ENCODE peak calls at places on chromosomes 1 and 21, in six cellular contexts. S, T, J, E, H and M are unnamed samples.

GRCh38 chr1:40861227-40862003 is 748 bp downstream of the CITED4 start:
- DNase-seq in J (no peak), E (peak), T (peak), H (no peak), S (peak), M (no peak)

GRCh38 chr1:30109853-30110252 is 613.5 kb downstream of the MATN1 start:
- DNase-seq in J (peak), T (no peak), S (no peak), E (no peak), H (no peak), M (peak)

GRCh38 chr1:164602142-164602429 is 43.1 kb downstream of the PBX1 start:
- DNase-seq in T (peak), E (peak), S (no peak), J (no peak), H (no peak), M (no peak)

GRCh38 chr1:171251042-171251740 is 2.9 kb downstream of the FMO1 start:
- DNase-seq in J (no peak), H (no peak), S (no peak), E (peak), T (peak), M (peak)

GRCh38 chr21:27033467-27033866 is 66.6 kb upstream of the ADAMTS5 start:
- DNase-seq in E (no peak), J (no peak), T (no peak), S (no peak), H (no peak), M (no peak)

GRCh38 chr1:117615474-117615873 is 9.6 kb downstream of the TENT5C start:
- DNase-seq in H (no peak), E (peak), S (no peak), J (no peak), T (no peak), M (no peak)

GRCh38 chr1:239619190-239619589 is 232.8 kb downstream of the CHRM3 start:
- DNase-seq in T (no peak), H (no peak), J (no peak), E (no peak), S (no peak), M (no peak)

GRCh38 chr1:211099393-211099792 is 34.6 kb downstream of the KCNH1 start:
- DNase-seq in S (no peak), H (no peak), T (no peak), E (no peak), J (no peak), M (no peak)

GRCh38 chr1:2311184-2312032 is 79.9 kb downstream of the MORN1 start:
- DNase-seq in E (peak), T (no peak), S (peak), H (no peak), J (no peak), M (peak)

GRCh38 chr1:232508161-232508661 is 121.7 kb downstream of the SIPA1L2 start:
- DNase-seq in E (peak), H (peak), S (no peak), J (no peak), T (no peak), M (no peak)

GRCh38 chr21:15781986-15782385 is 52.2 kb downstream of the USP25 start:
- DNase-seq in H (no peak), E (no peak), S (no peak), T (no peak), J (no peak), M (no peak)

GRCh38 chr21:23664193-23664694 is 1943.0 kb downstream of the MRPL39 start:
- DNase-seq in E (no peak), S (no peak), J (no peak), H (no peak), T (no peak), M (no peak)

GRCh38 chr1:67937651-67938050 is 104.4 kb upstream of the GNG12 start:
- DNase-seq in T (no peak), J (no peak), H (no peak), E (no peak), S (no peak), M (no peak)

GRCh38 chr1:211359876-211360275 is 33.2 kb downstream of the TRAF5 start:
- DNase-seq in J (no peak), E (no peak), H (no peak), S (no peak), T (no peak), M (no peak)

GRCh38 chr1:156813750-156814570 is 2.7 kb downstream of the SH2D2A start:
- DNase-seq in S (peak), E (peak), T (peak), H (peak), J (no peak), M (no peak)

GRCh38 chr1:229028987-229029550 is 241.8 kb upstream of the RAB4A start:
- DNase-seq in T (no peak), E (no peak), H (no peak), J (no peak), S (no peak), M (no peak)

GRCh38 chr1:51329443-51330325 is 678 bp downstream of the TTC39A start:
- DNase-seq in T (peak), H (no peak), E (peak), S (peak), J (no peak), M (no peak)

GRCh38 chr1:227273557-227273956 is 44.7 kb downstream of the CDC42BPA start:
- DNase-seq in E (no peak), H (no peak), S (no peak), J (no peak), T (peak), M (peak)

GRCh38 chr1:227786673-227787512 is 28.6 kb upstream of the PRSS38 start:
- DNase-seq in T (no peak), H (no peak), E (no peak), S (no peak), J (no peak), M (no peak)

GRCh38 chr1:206477581-206478380 is 7.5 kb downstream of the IKBKE start:
- DNase-seq in T (no peak), H (no peak), J (no peak), S (no peak), E (peak), M (no peak)

GRCh38 chr1:30412241-30413110 is 310.9 kb downstream of the MATN1 start:
- DNase-seq in E (no peak), T (no peak), S (no peak), H (no peak), J (no peak), M (no peak)

GRCh38 chr1:37767488-37767887 is 2.6 kb upstream of the EPHA10 start:
- DNase-seq in E (no peak), J (no peak), H (no peak), S (no peak), T (no peak), M (no peak)

GRCh38 chr1:68384321-68384813 is 65.4 kb downstream of the RPE65 start:
- DNase-seq in J (peak), H (no peak), E (no peak), S (no peak), T (no peak), M (peak)

GRCh38 chr1:7526867-7527732 is 244.0 kb upstream of the VAMP3 start:
- DNase-seq in E (no peak), H (no peak), T (no peak), J (no peak), S (no peak), M (no peak)

GRCh38 chr1:240539700-240540414 is 72.1 kb downstream of the GREM2 start:
- DNase-seq in H (no peak), T (no peak), J (no peak), S (no peak), E (no peak), M (no peak)

GRCh38 chr1:10692401-10693021 is 103.9 kb downstream of the CASZ1 start:
- DNase-seq in E (no peak), T (peak), S (no peak), J (no peak), H (no peak), M (no peak)

GRCh38 chr1:209065350-209065749 is 518.2 kb upstream of the CAMK1G start:
- DNase-seq in S (no peak), J (no peak), H (no peak), E (no peak), T (no peak), M (no peak)

GRCh38 chr21:45576838-45577737 is 34.8 kb upstream of the SLC19A1 start:
- DNase-seq in J (no peak), H (no peak), E (no peak), T (no peak), S (peak), M (no peak)

GRCh38 chr1:46131727-46132528 is 501 bp downstream of the PIK3R3 start:
- DNase-seq in S (no peak), J (no peak), E (peak), H (no peak), T (no peak), M (peak)

GRCh38 chr1:241944300-241944699 is 13.3 kb upstream of the BECN2 start:
- DNase-seq in E (no peak), J (no peak), S (no peak), H (no peak), T (no peak), M (no peak)

GRCh38 chr1:248873993-248874671 is 15.2 kb upstream of the ZNF692 start:
- DNase-seq in H (no peak), J (peak), T (peak), S (peak), E (peak), M (no peak)

GRCh38 chr1:64745181-64745985 is 508 bp downstream of the RAVER2 start:
- DNase-seq in J (no peak), H (no peak), T (peak), E (peak), S (peak), M (peak)

GRCh38 chr1:208047476-208047934 is 136.6 kb upstream of the CD34 start:
- DNase-seq in S (peak), H (no peak), T (no peak), E (no peak), J (no peak), M (peak)

GRCh38 chr1:64969305-64970066 is 3.1 kb upstream of the JAK1 start:
- DNase-seq in J (no peak), E (no peak), H (no peak), T (no peak), S (no peak), M (peak)

GRCh38 chr1:93033029-93033428 is 46.1 kb upstream of the MTF2 start:
- DNase-seq in T (no peak), S (no peak), H (no peak), J (no peak), E (no peak), M (peak)

GRCh38 chr1:111955755-111956154 is 33.7 kb downstream of the KCND3 start:
- DNase-seq in E (peak), T (no peak), H (no peak), S (no peak), J (no peak), M (peak)

GRCh38 chr1:32816676-32817158 is 441 bp downstream of the YARS1 start:
- DNase-seq in E (no peak), S (no peak), J (no peak), T (no peak), H (no peak), M (peak)

GRCh38 chr1:86703696-86704455 is 500 bp upstream of the SH3GLB1 start:
- DNase-seq in J (no peak), T (peak), H (no peak), E (peak), S (no peak), M (no peak)